ENCODE peak calls at places on chromosomes 5 and 9, in nine cellular contexts. T is gastrocnemius medialis; L is heart left ventricle; F is IMR-90; E is PC-3; Y is mammary epithelial cell; R is effector memory CD4-positive, alpha-beta T cell; N is PC-9; Z is thoracic aorta. Q is an unnamed sample.

GRCh38 chr9:123561055-123561454 is 205.1 kb downstream of the CRB2 start:
- DNase-seq in T (no peak), L (no peak), F (no peak), E (no peak), Y (no peak), R (no peak), N (no peak), Z (no peak), Q (no peak)

GRCh38 chr5:171712616-171713015 is 73.0 kb upstream of the SMIM23 start:
- DNase-seq in T (no peak), L (no peak), F (no peak), E (no peak), Y (no peak), R (no peak), N (no peak), Z (no peak), Q (no peak)

GRCh38 chr5:12805165-12805698 is 901.0 kb upstream of the CTNND2 start:
- DNase-seq in T (no peak), L (no peak), F (no peak), E (no peak), Y (no peak), R (no peak), N (peak), Z (no peak), Q (no peak)

GRCh38 chr5:35813456-35813855 is 43.2 kb upstream of the IL7R start:
- DNase-seq in T (no peak), L (no peak), F (peak), E (no peak), Y (no peak), R (no peak), N (no peak), Z (no peak), Q (no peak)

GRCh38 chr9:115946530-115946929 is 207.1 kb upstream of the PAPPA start:
- DNase-seq in T (no peak), L (no peak), F (no peak), E (peak), Y (no peak), R (no peak), N (no peak), Z (no peak), Q (no peak)

GRCh38 chr9:109329274-109330258 is 8.7 kb upstream of the EPB41L4B start:
- DNase-seq in T (no peak), L (peak), F (peak), E (peak), Y (peak), R (no peak), N (peak), Z (peak), Q (no peak)

GRCh38 chr5:138177936-138178515 is 404 bp downstream of the BRD8 start:
- DNase-seq in T (no peak), L (no peak), F (peak), E (peak), Y (peak), R (no peak), N (peak), Z (no peak), Q (no peak)

GRCh38 chr5:75037106-75037505 is 15.3 kb downstream of the GCNT4 start:
- DNase-seq in T (no peak), L (no peak), F (peak), E (peak), Y (peak), R (no peak), N (peak), Z (no peak), Q (no peak)

GRCh38 chr9:21334603-21334968 is 618 bp downstream of the KLHL9 start:
- DNase-seq in T (no peak), L (no peak), F (peak), E (no peak), Y (no peak), R (no peak), N (no peak), Z (no peak), Q (no peak)

GRCh38 chr9:96514108-96514824 is 64.3 kb downstream of the HABP4 start:
- DNase-seq in T (no peak), L (no peak), F (peak), E (no peak), Y (peak), R (no peak), N (no peak), Z (no peak), Q (no peak)

GRCh38 chr5:39057745-39058144 is 16.5 kb downstream of the RICTOR start:
- DNase-seq in T (no peak), L (no peak), F (no peak), E (no peak), Y (no peak), R (no peak), N (no peak), Z (no peak), Q (no peak)

GRCh38 chr5:170132642-170133448 is 27.1 kb downstream of the FOXI1 start:
- DNase-seq in T (no peak), L (no peak), F (peak), E (peak), Y (peak), R (no peak), N (peak), Z (no peak), Q (no peak)

GRCh38 chr9:110192531-110193326 is 15.2 kb downstream of the C9orf152 start:
- DNase-seq in T (no peak), L (no peak), F (peak), E (no peak), Y (no peak), R (no peak), N (no peak), Z (no peak), Q (no peak)

GRCh38 chr9:35510366-35510744 is 20.4 kb downstream of the RUSC2 start:
- DNase-seq in T (no peak), L (no peak), F (no peak), E (peak), Y (no peak), R (no peak), N (no peak), Z (no peak), Q (no peak)

GRCh38 chr5:58405175-58405574 is 54.7 kb downstream of the PLK2 start:
- DNase-seq in T (no peak), L (no peak), F (no peak), E (no peak), Y (peak), R (no peak), N (no peak), Z (no peak), Q (no peak)

GRCh38 chr9:135214054-135214640 is 126.7 kb downstream of the OLFM1 start:
- DNase-seq in T (no peak), L (peak), F (no peak), E (no peak), Y (no peak), R (no peak), N (no peak), Z (no peak), Q (no peak)

GRCh38 chr9:120698766-120699165 is 15.5 kb downstream of the MEGF9 start:
- DNase-seq in T (no peak), L (no peak), F (no peak), E (no peak), Y (no peak), R (no peak), N (no peak), Z (no peak), Q (no peak)

GRCh38 chr5:135193213-135194125 is 159.4 kb upstream of the PITX1 start:
- DNase-seq in T (no peak), L (no peak), F (peak), E (peak), Y (peak), R (no peak), N (no peak), Z (no peak), Q (no peak)

GRCh38 chr9:109117856-109118801 is 1.6 kb downstream of the TMEM245 start:
- DNase-seq in T (peak), L (peak), F (peak), E (peak), Y (peak), R (peak), N (no peak), Z (no peak), Q (no peak)

GRCh38 chr5:122985006-122985700 is 51.4 kb downstream of the PPIC start:
- DNase-seq in T (no peak), L (no peak), F (peak), E (peak), Y (no peak), R (no peak), N (no peak), Z (no peak), Q (no peak)

GRCh38 chr9:117644133-117644532 is 60.1 kb upstream of the TLR4 start:
- DNase-seq in T (no peak), L (no peak), F (no peak), E (no peak), Y (no peak), R (no peak), N (no peak), Z (no peak), Q (no peak)

GRCh38 chr5:80165430-80165829 is 90.4 kb downstream of the SERINC5 start:
- DNase-seq in T (no peak), L (no peak), F (no peak), E (no peak), Y (no peak), R (no peak), N (no peak), Z (no peak), Q (no peak)

GRCh38 chr5:67163231-67163756 is 33.3 kb downstream of the CD180 start:
- DNase-seq in T (no peak), L (no peak), F (no peak), E (no peak), Y (no peak), R (no peak), N (no peak), Z (no peak), Q (no peak)

GRCh38 chr5:176823869-176824412 is 13.6 kb downstream of the UNC5A start:
- DNase-seq in T (no peak), L (peak), F (no peak), E (no peak), Y (no peak), R (no peak), N (peak), Z (no peak), Q (no peak)

GRCh38 chr5:151037561-151038291 is 17.3 kb downstream of the GPX3 start:
- DNase-seq in T (peak), L (no peak), F (peak), E (no peak), Y (no peak), R (no peak), N (no peak), Z (no peak), Q (no peak)

DNA sequence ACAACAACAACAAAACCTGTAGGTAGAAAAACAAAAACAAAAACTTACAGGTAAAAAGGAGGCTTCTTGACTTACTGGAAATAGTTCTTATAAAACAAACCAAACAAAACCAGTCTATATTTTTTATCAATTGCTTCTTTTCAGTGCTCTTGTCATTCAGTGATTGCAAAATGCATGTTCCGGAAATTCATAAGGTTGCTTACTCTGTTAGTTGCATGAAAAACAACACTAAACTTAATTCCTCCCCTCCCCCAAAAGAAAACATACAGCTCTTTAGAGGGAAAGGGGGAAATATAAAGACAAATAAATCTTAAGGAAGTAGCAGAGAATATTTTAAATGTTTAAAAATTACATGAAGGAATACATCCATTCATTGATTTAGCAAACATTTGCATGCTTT is 19.1 kb downstream of the CPEB4 start:
- DNase-seq in T (no peak), L (no peak), F (no peak), E (no peak), Y (no peak), R (no peak), N (no peak), Z (no peak), Q (no peak)
- H3K27ac ChIP-seq in T (peak), L (peak), F (no peak), E (no peak), Y (no peak), R (no peak), N (no peak), Z (no peak), Q (peak)

GRCh38 chr9:98547606-98548005 is 161.1 kb downstream of the GABBR2 start:
- DNase-seq in T (no peak), L (no peak), F (no peak), E (no peak), Y (no peak), R (no peak), N (no peak), Z (no peak), Q (no peak)

GRCh38 chr9:98552306-98552705 is 156.4 kb downstream of the GABBR2 start:
- DNase-seq in T (no peak), L (no peak), F (peak), E (peak), Y (no peak), R (no peak), N (peak), Z (no peak), Q (no peak)

GRCh38 chr9:98550206-98550820 is 158.4 kb downstream of the GABBR2 start:
- DNase-seq in T (no peak), L (no peak), F (peak), E (no peak), Y (no peak), R (no peak), N (no peak), Z (no peak), Q (no peak)

GRCh38 chr9:98551511-98552286 is 157.0 kb downstream of the GABBR2 start:
- DNase-seq in T (no peak), L (no peak), F (peak), E (peak), Y (peak), R (no peak), N (peak), Z (no peak), Q (no peak)

GRCh38 chr9:98549401-98549800 is 159.3 kb downstream of the GABBR2 start:
- DNase-seq in T (no peak), L (no peak), F (no peak), E (no peak), Y (no peak), R (no peak), N (no peak), Z (no peak), Q (no peak)
- H3K27ac ChIP-seq in T (no peak), L (no peak), F (no peak), E (no peak), Y (no peak), R (no peak), N (no peak), Z (no peak), Q (no peak)

DNA sequence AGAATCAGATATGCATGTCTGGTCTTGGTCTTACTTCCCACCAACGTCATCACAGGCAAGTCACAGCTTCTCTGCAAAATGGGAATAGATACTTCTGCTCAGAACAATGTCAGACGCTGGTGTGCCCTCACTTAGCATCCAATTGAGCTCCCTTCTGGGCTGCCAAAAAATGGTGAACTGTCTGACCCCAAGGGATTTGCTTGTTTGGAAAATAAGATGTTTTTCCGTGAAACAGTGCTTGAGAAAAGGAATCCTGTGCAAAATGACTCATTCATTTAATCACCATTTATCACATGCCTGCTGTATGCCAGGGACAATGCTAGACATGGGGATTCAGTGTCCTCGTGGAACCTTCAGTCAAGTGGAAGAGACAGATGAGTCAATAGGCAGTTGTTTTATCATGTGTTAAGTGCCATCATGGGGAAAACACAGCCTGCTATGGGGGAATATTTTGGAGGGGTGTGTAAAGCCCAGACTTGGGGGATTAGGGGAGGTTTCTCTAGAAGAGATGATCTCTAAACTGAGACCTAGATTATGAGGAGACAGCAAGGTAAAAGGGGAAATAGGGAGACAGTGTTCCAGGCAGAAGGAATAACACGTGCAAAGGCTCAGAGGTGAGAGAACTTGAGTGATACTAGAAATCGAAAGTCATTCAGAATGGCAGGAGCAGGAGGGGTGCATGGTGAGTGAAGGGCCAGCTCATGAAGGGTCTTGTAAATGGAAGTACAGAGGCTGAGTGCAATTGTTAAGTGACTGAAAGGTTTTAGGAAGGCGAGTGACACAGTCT is 3.8 kb downstream of the NIPAL4 start:
- DNase-seq in T (peak), L (no peak), F (peak), E (peak), Y (peak), R (no peak), N (no peak), Z (no peak), Q (no peak)
- H3K27ac ChIP-seq in T (peak), L (no peak), F (peak), E (peak), Y (peak), R (no peak), N (no peak), Z (no peak), Q (peak)

GRCh38 chr9:130575514-130575913 is 3.9 kb upstream of the FUBP3 start:
- DNase-seq in T (no peak), L (no peak), F (no peak), E (no peak), Y (no peak), R (no peak), N (no peak), Z (no peak), Q (no peak)
- H3K27ac ChIP-seq in T (no peak), L (peak), F (no peak), E (no peak), Y (no peak), R (no peak), N (no peak), Z (no peak), Q (no peak)

DNA sequence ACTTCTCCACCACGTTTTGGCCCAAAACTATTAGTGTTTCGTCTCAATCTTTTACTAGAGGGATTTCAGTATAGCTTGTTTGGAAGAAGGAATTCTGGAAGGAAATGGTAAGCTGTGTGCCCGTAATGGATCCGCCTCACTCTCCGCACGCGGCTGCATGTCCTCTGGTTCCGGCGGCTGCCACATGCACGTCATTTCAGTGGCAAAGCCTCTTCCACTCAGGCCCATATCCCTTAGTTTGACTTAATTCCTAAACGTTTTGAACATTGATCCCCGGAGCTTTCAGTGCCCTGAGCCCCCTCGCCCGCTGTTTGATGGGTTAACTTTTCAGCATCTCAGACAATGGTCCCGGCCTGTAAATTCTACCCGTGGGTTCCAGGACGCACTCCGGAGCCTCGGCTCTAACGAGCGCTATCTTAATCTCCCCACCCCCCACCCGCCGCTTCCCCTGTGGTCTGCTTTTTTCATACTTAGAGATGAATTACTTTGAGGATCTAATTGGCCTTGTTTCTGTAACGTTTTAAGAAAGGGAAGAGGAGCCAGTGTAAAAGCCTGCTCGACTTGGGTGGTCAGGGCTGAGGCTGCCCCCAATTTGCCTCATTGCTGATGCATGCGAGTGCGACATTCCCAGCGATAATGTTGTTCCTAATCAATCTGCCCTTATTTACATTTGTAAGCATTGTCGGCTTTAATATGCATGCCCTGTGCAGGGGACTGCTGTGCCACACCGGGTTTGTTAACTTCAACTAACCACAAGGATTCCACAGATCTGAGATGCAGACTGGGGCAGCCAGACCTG is 4.6 kb downstream of the PTCH1 start:
- DNase-seq in T (no peak), L (no peak), F (no peak), E (peak), Y (no peak), R (no peak), N (no peak), Z (no peak), Q (no peak)
- H3K27ac ChIP-seq in T (peak), L (no peak), F (peak), E (peak), Y (peak), R (no peak), N (peak), Z (no peak), Q (no peak)

GRCh38 chr5:131382407-131383395 is 118.8 kb downstream of the CDC42SE2 start:
- DNase-seq in T (no peak), L (no peak), F (peak), E (peak), Y (peak), R (peak), N (peak), Z (no peak), Q (no peak)

GRCh38 chr5:131386124-131386523 is 122.3 kb downstream of the CDC42SE2 start:
- DNase-seq in T (no peak), L (no peak), F (no peak), E (no peak), Y (no peak), R (no peak), N (no peak), Z (no peak), Q (no peak)

GRCh38 chr5:131384181-131384580 is 120.3 kb downstream of the CDC42SE2 start:
- DNase-seq in T (no peak), L (no peak), F (no peak), E (no peak), Y (no peak), R (no peak), N (no peak), Z (no peak), Q (no peak)

GRCh38 chr5:131386779-131387178 is 122.9 kb downstream of the CDC42SE2 start:
- DNase-seq in T (no peak), L (no peak), F (peak), E (peak), Y (no peak), R (no peak), N (no peak), Z (no peak), Q (no peak)

DNA sequence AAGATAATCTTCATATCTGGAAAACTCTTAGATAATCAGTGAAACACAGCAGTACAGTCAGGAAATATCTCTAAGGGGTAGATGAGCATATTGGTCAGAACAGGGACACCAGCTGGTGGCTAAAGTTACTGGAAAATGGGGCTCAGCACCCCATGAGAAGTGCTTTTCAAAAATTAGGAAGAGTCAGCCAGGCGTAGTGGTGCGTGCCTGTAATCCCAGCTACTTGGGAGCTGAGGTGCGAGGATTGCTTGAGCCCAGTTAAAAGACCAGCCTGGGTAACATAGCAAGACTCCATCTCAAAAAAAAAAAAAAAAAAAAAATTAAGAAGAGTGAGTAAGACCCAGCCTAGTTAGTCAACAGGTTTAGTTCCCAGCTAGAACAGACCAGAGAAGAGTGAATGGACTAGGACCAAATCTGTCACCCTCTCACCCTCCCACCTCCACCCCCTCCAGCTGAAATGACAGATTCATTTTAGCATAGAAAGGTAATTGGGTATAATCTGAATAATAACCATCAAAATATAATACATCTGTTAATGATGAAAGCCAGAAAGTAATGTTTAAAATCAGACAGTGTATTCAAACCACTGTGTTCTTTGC is 120.9 kb downstream of the CDC42SE2 start:
- DNase-seq in T (no peak), L (no peak), F (no peak), E (no peak), Y (peak), R (no peak), N (no peak), Z (no peak), Q (no peak)
- H3K27ac ChIP-seq in T (no peak), L (no peak), F (no peak), E (no peak), Y (no peak), R (peak), N (no peak), Z (no peak), Q (no peak)